ENCODE peak calls at places on chromosomes 6 and 20, in ten cellular contexts. Q is activated CD8-positive, alpha-beta memory T cell treated with anti-CD3 and anti-CD28 coated beads for 1 hour; Z is HEK293T; H is brain microvascular endothelial cell; T is memory B cell; N is ureter; G is lower leg skin; F is endothelial cell; D is A549; R is WTC11. L is an unnamed sample.

GRCh38 chr6:11654876-11655275 is 117.3 kb downstream of the TMEM170B start:
- DNase-seq in Q (no peak), Z (no peak), H (peak), T (no peak), N (no peak), G (no peak), F (no peak), D (no peak), R (no peak), L (no peak)

GRCh38 chr6:136982928-136983327 is 60.8 kb downstream of the SLC35D3 start:
- DNase-seq in Q (no peak), Z (no peak), H (no peak), T (no peak), N (no peak), G (no peak), F (no peak), D (no peak), R (no peak), L (no peak)

GRCh38 chr6:106751501-106752252 is 122.3 kb downstream of the QRSL1 start:
- DNase-seq in Q (no peak), Z (no peak), H (no peak), T (no peak), N (no peak), G (no peak), F (no peak), D (peak), R (no peak), L (peak)

GRCh38 chr6:105474234-105474633 is 71.4 kb upstream of the PREP start:
- DNase-seq in Q (no peak), Z (no peak), H (no peak), T (no peak), N (no peak), G (no peak), F (no peak), D (no peak), R (peak), L (no peak)

GRCh38 chr6:24228681-24229255 is 102.8 kb downstream of the NRSN1 start:
- DNase-seq in Q (no peak), Z (no peak), H (peak), T (no peak), N (no peak), G (no peak), F (no peak), D (no peak), R (no peak), L (peak)

GRCh38 chr6:112511441-112511840 is 164.3 kb downstream of the RFPL4B start:
- DNase-seq in Q (no peak), Z (no peak), H (no peak), T (no peak), N (no peak), G (no peak), F (no peak), D (no peak), R (no peak), L (peak)

GRCh38 chr6:56096454-56096853 is 150.9 kb downstream of the COL21A1 start:
- DNase-seq in Q (no peak), Z (no peak), H (no peak), T (no peak), N (no peak), G (no peak), F (no peak), D (no peak), R (no peak), L (no peak)

GRCh38 chr6:158619922-158620801 is 24.4 kb downstream of the DYNLT1 start:
- DNase-seq in Q (no peak), Z (no peak), H (no peak), T (no peak), N (no peak), G (peak), F (no peak), D (no peak), R (no peak), L (no peak)

GRCh38 chr20:52219441-52219840 is 27.9 kb upstream of the ZFP64 start:
- DNase-seq in Q (no peak), Z (no peak), H (no peak), T (no peak), N (no peak), G (no peak), F (no peak), D (no peak), R (peak), L (no peak)

GRCh38 chr6:32462609-32463008 is 22.9 kb downstream of the HLA-DRA start:
- DNase-seq in Q (no peak), Z (no peak), H (no peak), T (peak), N (no peak), G (no peak), F (no peak), D (no peak), R (no peak), L (no peak)

GRCh38 chr6:117818449-117818848 is 88.6 kb upstream of the SLC35F1 start:
- DNase-seq in Q (no peak), Z (no peak), H (no peak), T (no peak), N (no peak), G (no peak), F (no peak), D (no peak), R (no peak), L (no peak)

GRCh38 chr6:160667854-160668481 is 3.9 kb upstream of the LPA start:
- DNase-seq in Q (no peak), Z (peak), H (no peak), T (no peak), N (no peak), G (no peak), F (peak), D (peak), R (peak), L (peak)

L was measured in RCC 7860.